ENCODE peak calls at places on chromosomes 12 and 14, in nine cellular contexts. N is mammary epithelial cell; C is NCI-H1105; D is HEK293T; T is osteoblast; B is HT-29; Q is stimulated activated CD8-positive, alpha-beta memory T cell treated with anti-CD3 and anti-CD28 coated beads, Interleukin-15, amount 100 ng/mL, for 48 hours; U is ovary; O is NCI-H1436. R is an unnamed sample.

GRCh38 chr12:57632369-57632897 is 568 bp downstream of the B4GALNT1 start:
- DNase-seq in N (peak; percentile 29), C (no peak), D (no peak), T (peak; percentile 63), B (no peak), Q (no peak), U (peak; percentile 20), O (no peak), R (peak; percentile 53)

GRCh38 chr12:46404225-46404631 is 31.7 kb upstream of the SLC38A2 start:
- DNase-seq in N (no peak), C (no peak), D (no peak), T (no peak), B (no peak), Q (no peak), U (no peak), O (no peak), R (peak; percentile 97)

GRCh38 chr12:111443586-111443985 is 37.9 kb downstream of the SH2B3 start:
- DNase-seq in N (peak; percentile 78), C (no peak), D (no peak), T (peak; percentile 87), B (no peak), Q (no peak), U (no peak), O (no peak), R (peak; percentile 64)

GRCh38 chr14:76918176-76918750 is 92.1 kb downstream of the LRRC74A start:
- DNase-seq in N (no peak), C (no peak), D (no peak), T (peak; percentile 93), B (no peak), Q (no peak), U (peak; percentile 72), O (peak; percentile 48), R (peak; percentile 92)

GRCh38 chr14:70909788-70910614 is 2.7 kb downstream of the PCNX1 start:
- DNase-seq in N (peak; percentile 78), C (no peak), D (no peak), T (no peak), B (no peak), Q (no peak), U (no peak), O (no peak), R (no peak)

GRCh38 chr14:54813081-54813480 is 89.5 kb downstream of the GCH1 start:
- DNase-seq in N (peak; percentile 77), C (no peak), D (no peak), T (no peak), B (no peak), Q (no peak), U (no peak), O (no peak), R (no peak)

GRCh38 chr12:123150804-123151678 is at the start of gene PITPNM2:
- DNase-seq in N (peak; percentile 57), C (peak; percentile 53), D (peak; percentile 69), T (peak; percentile 99), B (peak; percentile 57), Q (peak; percentile 41), U (peak; percentile 74), O (peak; percentile 25), R (peak; percentile 78)

GRCh38 chr12:128388461-128388921 is 121.5 kb downstream of the TMEM132C start:
- DNase-seq in N (no peak), C (no peak), D (no peak), T (no peak), B (no peak), Q (no peak), U (peak; percentile 27), O (peak; percentile 28), R (no peak)

GRCh38 chr14:67166450-67166853 is 22.8 kb upstream of the GARIN2 start:
- DNase-seq in N (peak; percentile 21), C (peak; percentile 22), D (peak; percentile 27), T (no peak), B (peak; percentile 43), Q (no peak), U (peak; percentile 40), O (no peak), R (peak; percentile 57)

GRCh38 chr12:116631619-116632018 is 72.4 kb downstream of the MAP1LC3B2 start:
- DNase-seq in N (peak; percentile 11), C (no peak), D (no peak), T (no peak), B (no peak), Q (no peak), U (no peak), O (no peak), R (no peak)

GRCh38 chr12:67388331-67389163 is 119.4 kb downstream of the CAND1 start:
- DNase-seq in N (no peak), C (no peak), D (peak; percentile 46), T (no peak), B (no peak), Q (no peak), U (no peak), O (peak; percentile 18), R (no peak)

GRCh38 chr14:103393687-103394626 is 8.7 kb downstream of the MARK3 start:
- DNase-seq in N (no peak), C (no peak), D (peak; percentile 43), T (no peak), B (peak; percentile 45), Q (no peak), U (no peak), O (peak; percentile 18), R (peak; percentile 74)

GRCh38 chr12:26036877-26037276 is 78.4 kb downstream of the RASSF8 start:
- DNase-seq in N (no peak), C (no peak), D (no peak), T (no peak), B (no peak), Q (no peak), U (no peak), O (no peak), R (no peak)

GRCh38 chr12:132610051-132610759 is at the start of gene LRCOL1:
- DNase-seq in N (peak; percentile 69), C (no peak), D (no peak), T (peak; percentile 98), B (no peak), Q (no peak), U (no peak), O (peak; percentile 18), R (peak; percentile 83)

GRCh38 chr12:47221256-47222023 is 141.7 kb upstream of the AMIGO2 start:
- DNase-seq in N (no peak), C (no peak), D (no peak), T (no peak), B (peak; percentile 68), Q (no peak), U (no peak), O (no peak), R (peak; percentile 59)

GRCh38 chr14:77315115-77315944 is 5.4 kb downstream of the POMT2 start:
- DNase-seq in N (no peak), C (no peak), D (no peak), T (no peak), B (no peak), Q (no peak), U (no peak), O (no peak), R (no peak)

GRCh38 chr14:50089213-50089612 is 27.2 kb downstream of the VCPKMT start:
- DNase-seq in N (no peak), C (no peak), D (no peak), T (no peak), B (no peak), Q (no peak), U (no peak), O (no peak), R (no peak)

GRCh38 chr12:25121110-25121509 is 73.8 kb downstream of the DNAI7 start:
- DNase-seq in N (no peak), C (no peak), D (no peak), T (no peak), B (no peak), Q (no peak), U (no peak), O (no peak), R (no peak)

R was measured in EH.